ENCODE peak calls at places on chromosomes 5 and 9, in ten cellular contexts. T, Z, C, O, X, M, A, W, Q and P are unnamed samples.
A peak's percentile ranks its signal among the peaks of the same experiment; 100 is the strongest.

GRCh38 chr5:151146003-151146524 is 11.5 kb downstream of the ANXA6 start:
- DNase-seq in Z (no peak), W (no peak), T (no peak), X (no peak), A (no peak), M (no peak), O (no peak), Q (no peak), C (no peak), P (no peak)

GRCh38 chr9:121860213-121860612 is 208.8 kb downstream of the DAB2IP start:
- DNase-seq in O (no peak), M (peak; percentile 55), Q (no peak), C (no peak), X (no peak), A (no peak), W (no peak), Z (no peak), T (no peak), P (no peak)

GRCh38 chr5:138641547-138642298 is 66.5 kb upstream of the HSPA9 start:
- DNase-seq in M (no peak), Z (peak; percentile 85), X (peak; percentile 84), Q (peak; percentile 34), A (peak; percentile 71), W (no peak), C (peak; percentile 48), O (peak; percentile 60), T (peak; percentile 59), P (no peak)

GRCh38 chr5:80960531-80961375 is 590 bp downstream of the RASGRF2 start:
- DNase-seq in T (peak; percentile 46), M (no peak), X (peak; percentile 35), C (no peak), W (peak; percentile 29), A (peak; percentile 67), O (peak; percentile 21), Q (no peak), Z (no peak), P (no peak)

GRCh38 chr5:85337400-85337799 is 952.7 kb upstream of the EDIL3 start:
- DNase-seq in C (no peak), A (no peak), T (no peak), Q (no peak), O (no peak), W (no peak), Z (no peak), M (no peak), X (no peak), P (no peak)

GRCh38 chr9:128575469-128575868 is 23.1 kb downstream of the SPTAN1 start:
- DNase-seq in C (no peak), M (no peak), Q (no peak), W (no peak), O (no peak), X (no peak), T (peak; percentile 44), Z (no peak), A (no peak), P (no peak)

GRCh38 chr9:116264361-116264760 is 110.8 kb downstream of the PAPPA start:
- DNase-seq in W (no peak), Q (no peak), Z (no peak), C (no peak), O (no peak), X (no peak), T (no peak), M (no peak), A (no peak), P (no peak)

GRCh38 chr5:56649569-56649968 is 165.8 kb upstream of the MAP3K1 start:
- DNase-seq in X (no peak), Z (no peak), Q (no peak), W (no peak), C (no peak), M (no peak), O (peak; percentile 33), A (no peak), T (peak; percentile 49), P (no peak)

GRCh38 chr5:57173026-57173317 is 887 bp upstream of the GPBP1 start:
- DNase-seq in Q (no peak), M (no peak), Z (no peak), C (no peak), O (no peak), W (no peak), A (no peak), X (peak; percentile 44), T (no peak), P (peak; percentile 87)

GRCh38 chr9:118630931-118631595 is 738.2 kb downstream of the BRINP1 start:
- DNase-seq in X (no peak), Z (no peak), T (no peak), A (no peak), C (no peak), O (no peak), Q (no peak), M (no peak), W (no peak), P (no peak)

GRCh38 chr9:14031015-14031414 is 282.9 kb downstream of the NFIB start:
- DNase-seq in Q (no peak), M (no peak), W (no peak), O (peak; percentile 18), C (no peak), Z (no peak), A (no peak), T (peak; percentile 53), X (peak; percentile 29), P (peak; percentile 68)

GRCh38 chr5:132293066-132293991 is 865 bp upstream of the SLC22A4 start:
- DNase-seq in M (peak; percentile 95), Q (no peak), T (peak; percentile 93), A (peak; percentile 86), W (peak; percentile 46), O (peak; percentile 87), Z (peak; percentile 94), C (peak; percentile 59), X (peak; percentile 73), P (peak; percentile 95)

GRCh38 chr5:132295505-132296411 is 1.6 kb downstream of the SLC22A4 start:
- DNase-seq in Q (no peak), A (no peak), M (no peak), W (no peak), C (no peak), Z (peak; percentile 55), T (no peak), X (no peak), O (no peak), P (no peak)

GRCh38 chr5:132293992-132294727 is at the start of gene SLC22A4:
- DNase-seq in O (peak; percentile 92), T (peak; percentile 94), A (peak; percentile 91), C (peak; percentile 87), Z (peak; percentile 93), Q (no peak), W (peak; percentile 82), M (peak; percentile 95), X (peak; percentile 79), P (peak; percentile 98)

GRCh38 chr5:132296412-132297001 is 2.3 kb downstream of the SLC22A4 start:
- DNase-seq in M (no peak), T (peak; percentile 24), Z (peak; percentile 47), X (no peak), A (no peak), W (no peak), C (no peak), O (peak; percentile 48), Q (no peak), P (no peak)

DNA sequence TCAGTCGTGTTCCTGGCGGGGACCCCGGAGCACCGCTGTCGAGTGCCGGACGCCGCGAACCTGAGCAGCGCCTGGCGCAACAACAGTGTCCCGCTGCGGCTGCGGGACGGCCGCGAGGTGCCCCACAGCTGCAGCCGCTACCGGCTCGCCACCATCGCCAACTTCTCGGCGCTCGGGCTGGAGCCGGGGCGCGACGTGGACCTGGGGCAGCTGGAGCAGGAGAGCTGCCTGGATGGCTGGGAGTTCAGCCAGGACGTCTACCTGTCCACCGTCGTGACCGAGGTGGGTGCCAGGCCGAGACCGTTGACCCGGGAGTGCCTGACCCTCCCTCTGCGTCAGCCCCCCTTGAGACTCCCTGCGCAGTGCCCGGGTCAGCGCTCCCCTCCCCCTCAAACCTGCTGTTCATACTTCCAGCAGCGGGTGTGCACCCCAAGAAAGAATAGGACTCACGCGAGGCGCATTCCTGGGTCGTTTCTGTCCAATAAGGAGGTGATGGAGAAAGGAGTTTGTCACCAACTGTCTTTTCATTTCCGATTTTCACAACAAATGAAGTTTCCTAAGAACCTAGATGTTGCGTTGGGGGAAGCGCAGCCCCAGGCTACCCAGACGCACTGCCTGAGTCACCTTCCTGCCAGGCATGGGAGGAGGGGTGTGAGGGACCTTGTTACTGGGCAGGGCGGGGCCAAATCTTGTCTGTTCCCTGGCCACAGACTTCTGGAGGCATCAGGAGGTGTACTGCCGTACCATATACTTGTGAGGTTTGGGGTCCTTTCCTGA is 722 bp downstream of the SLC22A4 start:
- DNase-seq in A (peak; percentile 84), O (peak; percentile 79), W (no peak), T (peak; percentile 52), X (no peak), C (peak; percentile 27), M (peak; percentile 72), Z (peak; percentile 90), Q (no peak), P (peak; percentile 82)
- TF ChIP-seq POLR2A in A (peak; percentile 59), O (peak; percentile 25), W (no peak), T (no peak), X (peak; percentile 9), C (no peak), M (no peak), Z (peak; percentile 74), Q (no peak), P (no peak)

GRCh38 chr9:4740623-4741364 is at the start of gene AK3:
- DNase-seq in C (peak; percentile 44), T (peak; percentile 91), W (peak; percentile 94), Q (peak; percentile 62), M (no peak), Z (peak; percentile 94), A (peak; percentile 90), X (peak; percentile 66), O (peak; percentile 82), P (peak; percentile 95)
- TF ChIP-seq POLR2A in C (no peak), T (peak; percentile 87), W (peak; percentile 92), Q (peak; percentile 86), M (no peak), Z (peak; percentile 87), A (peak; percentile 86), X (peak; percentile 76), O (peak; percentile 78), P (no peak)

DNA sequence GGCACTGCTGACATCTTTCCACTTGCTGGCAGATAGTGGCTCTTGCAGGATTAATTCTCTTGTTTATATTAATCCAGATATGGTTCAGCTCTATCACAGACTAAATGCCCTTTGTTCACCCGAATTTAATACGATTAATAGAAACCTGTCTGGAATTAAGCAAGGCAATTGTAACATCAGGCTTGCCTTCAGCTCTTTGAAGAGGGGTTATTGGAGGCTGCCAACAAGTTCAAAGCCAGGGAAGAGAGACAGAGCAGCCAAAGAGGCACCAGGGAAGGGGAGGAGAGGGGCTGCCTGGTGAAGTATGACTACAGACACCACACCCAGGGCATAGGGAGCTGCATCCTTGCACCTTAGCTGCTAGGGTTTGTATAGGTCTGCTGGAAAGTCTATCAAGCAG is 236.1 kb downstream of the SAXO1 start:
- DNase-seq in C (no peak), Z (no peak), O (no peak), M (no peak), A (no peak), T (no peak), W (no peak), Q (no peak), X (no peak), P (no peak)
- TF ChIP-seq POLR2A in C (no peak), Z (no peak), O (no peak), M (no peak), A (no peak), T (no peak), W (no peak), Q (no peak), X (no peak), P (no peak)

GRCh38 chr5:140251527-140251973 is 51.4 kb downstream of the PFDN1 start:
- DNase-seq in C (peak; percentile 67), M (no peak), T (no peak), X (no peak), Z (no peak), A (no peak), O (peak; percentile 94), Q (no peak), W (no peak), P (no peak)
- TF ChIP-seq POLR2A in C (no peak), M (no peak), T (no peak), X (no peak), Z (no peak), A (no peak), O (no peak), Q (no peak), W (no peak), P (no peak)